ENCODE peak calls at places on chromosome 4, in ten cellular contexts. H is NCI-H2081; G is HTR-8/SVneo; P is CD4-positive, alpha-beta T cell; O is activated CD4-positive, alpha-beta T cell treated with anti-CD3 and anti-CD28 coated beads, Interleukin-2, amount 50 U/mL, for 1 hour; Y is left colon; A is M059J; N is fibroblast of mammary gland; I is astrocyte of the hippocampus; J is brain microvascular endothelial cell. Q is an unnamed sample.

GRCh38 chr4:8537041-8537461 is 43.1 kb upstream of the GPR78 start:
- DNase-seq in O (no peak), H (no peak), J (peak; percentile 87), G (peak; percentile 84), I (peak; percentile 80), A (peak; percentile 94), N (peak; percentile 96), P (no peak), Y (peak; percentile 58), Q (no peak)

GRCh38 chr4:88969746-88970145 is 87.2 kb downstream of the FAM13A start:
- DNase-seq in G (no peak), N (no peak), J (no peak), O (no peak), A (no peak), I (no peak), P (no peak), Y (no peak), H (no peak), Q (no peak)

GRCh38 chr4:96146686-96147085 is 306.8 kb downstream of the PDHA2 start:
- DNase-seq in O (no peak), N (no peak), P (no peak), A (peak; percentile 7), I (peak; percentile 51), H (no peak), J (peak; percentile 40), G (no peak), Y (no peak), Q (no peak)

GRCh38 chr4:27278615-27279014 is 418.0 kb downstream of the STIM2 start:
- DNase-seq in O (no peak), G (peak; percentile 5), I (peak; percentile 74), H (no peak), N (peak; percentile 46), P (no peak), J (peak; percentile 1), A (peak; percentile 19), Y (peak; percentile 21), Q (no peak)

GRCh38 chr4:61924131-61924530 is 724.0 kb downstream of the ADGRL3 start:
- DNase-seq in P (no peak), I (no peak), H (no peak), O (no peak), J (no peak), G (no peak), A (no peak), N (no peak), Y (no peak), Q (no peak)

GRCh38 chr4:83569967-83570366 is 34.1 kb downstream of the GPAT3 start:
- DNase-seq in P (no peak), H (no peak), O (no peak), I (no peak), N (no peak), J (no peak), Y (no peak), A (no peak), G (no peak), Q (no peak)

GRCh38 chr4:84578540-84579409 is 4.2 kb upstream of the CDS1 start:
- DNase-seq in G (no peak), Y (peak; percentile 38), H (peak; percentile 37), O (no peak), N (peak; percentile 68), I (peak; percentile 68), A (peak; percentile 58), P (no peak), J (peak; percentile 72), Q (no peak)

GRCh38 chr4:115126487-115126886 is 13.1 kb upstream of the NDST4 start:
- DNase-seq in N (no peak), P (no peak), A (no peak), I (no peak), J (peak; percentile 69), O (no peak), Y (no peak), H (peak; percentile 22), G (no peak), Q (no peak)

GRCh38 chr4:74440356-74440755 is 4.6 kb upstream of the AREG start:
- DNase-seq in J (no peak), Y (no peak), O (no peak), H (no peak), P (no peak), N (no peak), G (no peak), A (no peak), I (no peak), Q (no peak)

GRCh38 chr4:76659103-76659490 is 224.1 kb downstream of the SHROOM3 start:
- DNase-seq in A (peak; percentile 73), O (no peak), Y (no peak), I (peak; percentile 50), J (no peak), G (no peak), N (peak; percentile 65), P (no peak), H (no peak), Q (no peak)

GRCh38 chr4:146972036-146972435 is 26.4 kb upstream of the TTC29 start:
- DNase-seq in H (no peak), J (no peak), N (no peak), G (no peak), I (no peak), A (no peak), Y (no peak), O (no peak), P (no peak), Q (no peak)

GRCh38 chr4:1731180-1731579 is 9.9 kb downstream of the TACC3 start:
- DNase-seq in Y (no peak), J (no peak), P (no peak), G (no peak), I (peak; percentile 82), N (peak; percentile 19), A (peak; percentile 93), O (no peak), H (no peak), Q (no peak)

GRCh38 chr4:113574636-113575103 is 186.9 kb downstream of the CAMK2D start:
- DNase-seq in N (peak; percentile 67), G (no peak), O (no peak), H (no peak), P (no peak), A (peak; percentile 20), Y (no peak), J (peak; percentile 59), I (peak; percentile 75), Q (no peak)

GRCh38 chr4:57442834-57443291 is 332.7 kb upstream of the IGFBP7 start:
- DNase-seq in N (peak; percentile 31), A (peak; percentile 14), J (peak; percentile 41), G (peak; percentile 15), H (peak; percentile 70), P (no peak), Y (peak; percentile 44), O (no peak), I (peak; percentile 74), Q (no peak)

GRCh38 chr4:34148322-34148908 is 2095.9 kb downstream of the ARAP2 start:
- DNase-seq in O (no peak), Y (no peak), G (no peak), P (no peak), N (peak; percentile 3), A (peak; percentile 59), I (no peak), J (no peak), H (no peak), Q (no peak)

GRCh38 chr4:157014621-157015591 is 43.3 kb upstream of the PDGFC start:
- DNase-seq in P (no peak), O (no peak), Y (no peak), I (peak; percentile 81), H (no peak), G (peak; percentile 44), J (peak; percentile 94), N (peak; percentile 93), A (peak; percentile 89), Q (no peak)

GRCh38 chr4:19298998-19299397 is 952.7 kb upstream of the SLIT2 start:
- DNase-seq in I (no peak), P (no peak), H (no peak), A (no peak), J (no peak), O (no peak), Y (no peak), N (peak; percentile 61), G (no peak), Q (no peak)

GRCh38 chr4:55359397-55359916 is 13.4 kb downstream of the SRD5A3 start:
- DNase-seq in P (no peak), O (no peak), Y (no peak), J (no peak), N (peak; percentile 53), G (no peak), A (no peak), I (no peak), H (no peak), Q (no peak)

GRCh38 chr4:138140879-138141278 is 101.3 kb downstream of the SLC7A11 start:
- DNase-seq in I (no peak), G (no peak), A (no peak), H (no peak), O (no peak), Y (no peak), P (no peak), N (no peak), J (no peak), Q (no peak)

GRCh38 chr4:178316211-178316610 is 874.0 kb upstream of the AGA start:
- DNase-seq in A (no peak), G (no peak), P (no peak), N (no peak), O (no peak), J (no peak), I (no peak), Y (peak; percentile 37), H (peak; percentile 69), Q (no peak)

GRCh38 chr4:120517966-120518365 is 404.6 kb downstream of the PRDM5 start:
- DNase-seq in J (peak; percentile 76), G (peak; percentile 52), I (peak; percentile 37), H (no peak), P (no peak), A (peak; percentile 87), N (peak; percentile 91), O (no peak), Y (no peak), Q (no peak)

GRCh38 chr4:80434238-80434637 is 98.7 kb downstream of the CFAP299 start:
- DNase-seq in Y (no peak), J (peak; percentile 37), I (peak; percentile 40), G (no peak), N (no peak), O (no peak), A (peak; percentile 18), H (no peak), P (no peak), Q (no peak)

GRCh38 chr4:48660347-48660746 is 119.7 kb downstream of the FRYL start:
- DNase-seq in A (no peak), H (peak; percentile 84), N (no peak), I (no peak), P (no peak), Y (no peak), J (no peak), G (no peak), O (no peak), Q (no peak)

GRCh38 chr4:6474053-6474568 is 1.7 kb upstream of the PPP2R2C start:
- DNase-seq in J (no peak), I (no peak), Y (no peak), A (no peak), H (no peak), G (no peak), N (no peak), P (no peak), O (no peak), Q (no peak)

GRCh38 chr4:10832989-10833635 is 148.5 kb upstream of the CLNK start:
- DNase-seq in I (no peak), N (no peak), O (no peak), P (no peak), J (no peak), Y (no peak), H (peak; percentile 67), A (no peak), G (no peak), Q (no peak)

GRCh38 chr4:83606898-83607297 is 71.0 kb downstream of the GPAT3 start:
- DNase-seq in N (no peak), P (no peak), I (no peak), Y (no peak), H (no peak), O (no peak), A (no peak), G (no peak), J (no peak), Q (no peak)

GRCh38 chr4:81607947-81608346 is 136.2 kb upstream of the RASGEF1B start:
- DNase-seq in A (no peak), P (no peak), I (no peak), G (no peak), N (peak; percentile 32), O (no peak), J (no peak), H (no peak), Y (no peak), Q (no peak)

GRCh38 chr4:70705146-70705855 is 16.5 kb upstream of the RUFY3 start:
- DNase-seq in Y (peak; percentile 81), J (peak; percentile 34), A (peak; percentile 85), O (peak; percentile 66), G (peak; percentile 36), N (peak; percentile 54), P (peak; percentile 64), I (peak; percentile 82), H (peak; percentile 44), Q (peak; percentile 71)